ENCODE peak calls at places on chromosomes 12 and 14, in seven cellular contexts. W is heart left ventricle, X is NB4, B is tibial nerve, M is IMR-90, P is H54, V is ovary. A is an unnamed sample.
A peak's percentile ranks its signal among the peaks of the same experiment; 100 is the strongest.

GRCh38 chr12:51823875-51824565 is 24.5 kb downstream of the FIGNL2 start:
- DNase-seq in B (no peak), P (peak; percentile 73), X (peak; percentile 65), M (peak; percentile 73), W (no peak), V (no peak), A (no peak)

GRCh38 chr14:20490563-20490962 is 14.8 kb upstream of the RNASE10 start:
- DNase-seq in W (no peak), M (no peak), P (no peak), B (no peak), X (peak; percentile 60), V (no peak), A (no peak)

GRCh38 chr12:132710062-132710421 is 600 bp upstream of the PGAM5 start:
- DNase-seq in V (no peak), X (peak; percentile 44), P (no peak), B (no peak), M (no peak), W (no peak), A (no peak)

GRCh38 chr12:3537916-3538690 is 47.1 kb downstream of the PRMT8 start:
- DNase-seq in P (no peak), W (no peak), V (no peak), X (no peak), B (no peak), M (no peak), A (no peak)

GRCh38 chr14:106564058-106564643 is 1037.8 kb downstream of the TMEM121 start:
- DNase-seq in P (peak; percentile 16), B (no peak), X (peak; percentile 66), M (no peak), W (no peak), V (no peak), A (peak; percentile 43)

GRCh38 chr12:119072463-119072862 is 91.1 kb downstream of the SRRM4 start:
- DNase-seq in W (no peak), X (no peak), P (no peak), B (no peak), M (no peak), V (no peak), A (no peak)

GRCh38 chr14:97719931-97720330 is 922.7 kb downstream of the VRK1 start:
- DNase-seq in X (no peak), B (no peak), P (no peak), W (no peak), V (no peak), M (no peak), A (no peak)

GRCh38 chr12:79119796-79120195 is 255.2 kb downstream of the SYT1 start:
- DNase-seq in B (no peak), P (no peak), M (no peak), X (no peak), W (no peak), V (no peak), A (no peak)

GRCh38 chr12:69633061-69633460 is 22.4 kb upstream of the LRRC10 start:
- DNase-seq in M (no peak), B (no peak), X (peak; percentile 27), V (no peak), W (no peak), P (no peak), A (no peak)

GRCh38 chr12:100128509-100128908 is 14.2 kb downstream of the BLTP3B start:
- DNase-seq in P (peak; percentile 16), W (no peak), X (peak; percentile 90), M (peak; percentile 41), B (peak; percentile 25), V (no peak), A (no peak)

GRCh38 chr12:69947922-69948321 is 122.9 kb downstream of the MYRFL start:
- DNase-seq in W (no peak), B (no peak), P (no peak), V (no peak), M (no peak), X (no peak), A (no peak)

GRCh38 chr12:107478881-107479280 is 206.7 kb upstream of the PWP1 start:
- DNase-seq in P (no peak), V (no peak), W (no peak), X (no peak), M (peak; percentile 32), B (no peak), A (no peak)

GRCh38 chr12:93025145-93026103 is 96.3 kb upstream of the EEA1 start:
- DNase-seq in M (peak; percentile 75), V (no peak), X (peak; percentile 77), B (peak; percentile 37), W (no peak), P (peak; percentile 11), A (no peak)

GRCh38 chr12:50517456-50518048 is 12.8 kb downstream of the DIP2B start:
- DNase-seq in X (peak; percentile 87), W (no peak), M (peak; percentile 84), V (no peak), P (no peak), B (no peak), A (no peak)

GRCh38 chr12:19489168-19489567 is 49.9 kb downstream of the AEBP2 start:
- DNase-seq in V (no peak), M (no peak), B (no peak), X (no peak), W (no peak), P (no peak), A (no peak)

GRCh38 chr12:50200507-50201273 is 33.5 kb upstream of the CERS5 start:
- DNase-seq in B (no peak), X (no peak), P (no peak), W (no peak), M (peak; percentile 81), V (no peak), A (no peak)

GRCh38 chr12:94710933-94711332 is 60.6 kb upstream of the TMCC3 start:
- DNase-seq in V (no peak), M (peak; percentile 4), P (no peak), X (peak; percentile 68), W (no peak), B (no peak), A (no peak)

GRCh38 chr12:49662998-49663843 is 39.9 kb downstream of the PRPF40B start:
- DNase-seq in V (peak; percentile 64), P (peak; percentile 85), B (peak; percentile 67), X (peak; percentile 98), M (peak; percentile 86), W (peak; percentile 89), A (peak; percentile 74)

GRCh38 chr12:131082795-131083194 is 129.1 kb downstream of the ADGRD1 start:
- DNase-seq in V (no peak), M (no peak), P (no peak), X (no peak), W (no peak), B (no peak), A (no peak)

GRCh38 chr12:77384941-77385340 is 319.6 kb upstream of the E2F7 start:
- DNase-seq in M (no peak), X (no peak), P (no peak), W (no peak), B (no peak), V (no peak), A (no peak)

GRCh38 chr12:104486943-104487819 is 30.4 kb downstream of the CHST11 start:
- DNase-seq in V (no peak), B (no peak), P (no peak), M (no peak), W (no peak), X (peak; percentile 55), A (no peak)

GRCh38 chr12:69739287-69740191 is 879 bp downstream of the RAB3IP start:
- DNase-seq in X (peak; percentile 83), M (peak; percentile 13), W (peak; percentile 29), V (no peak), B (peak; percentile 16), P (peak; percentile 35), A (peak; percentile 29)

GRCh38 chr12:110012659-110013058 is 13.4 kb downstream of the ANKRD13A start:
- DNase-seq in P (no peak), V (no peak), M (no peak), B (no peak), X (no peak), W (no peak), A (no peak)

DNA sequence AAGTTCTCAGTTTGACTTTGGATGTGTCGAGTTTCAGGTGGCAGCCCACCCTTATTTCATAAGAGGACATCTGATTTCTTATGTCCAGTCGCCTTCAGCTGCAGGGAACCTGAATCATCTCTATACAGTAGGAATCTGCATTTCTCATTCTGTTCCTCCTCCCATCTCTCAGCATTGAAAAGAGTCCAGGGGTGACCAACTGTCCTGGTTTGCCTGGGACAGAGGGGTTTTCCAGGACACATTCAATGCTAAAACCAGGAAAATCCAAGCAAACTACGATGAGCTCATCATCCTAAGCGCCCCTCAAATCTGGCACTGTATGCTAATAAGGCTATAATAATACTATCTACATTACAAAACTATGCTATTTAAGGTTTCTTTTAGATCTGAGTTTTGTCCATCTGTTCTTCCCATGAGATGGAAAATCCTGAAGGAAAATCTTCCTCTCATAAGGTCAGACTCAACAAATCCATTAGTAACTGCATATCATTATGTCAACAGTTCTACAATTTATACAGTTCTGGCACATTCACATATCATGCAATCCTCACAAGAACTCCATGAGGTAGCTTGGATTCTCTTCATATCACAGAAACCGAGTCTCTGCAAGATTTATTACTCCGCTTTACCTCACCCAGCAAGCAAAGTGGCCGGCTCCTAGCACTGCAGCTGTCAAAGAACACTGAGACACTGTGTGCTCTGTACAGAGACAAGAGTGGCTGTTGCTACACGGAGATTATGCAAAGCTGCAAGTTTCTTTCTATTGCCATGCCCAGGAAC is 15.6 kb upstream of the CALM1 start:
- DNase-seq in V (no peak), M (no peak), X (no peak), W (peak; percentile 64), B (peak; percentile 36), P (no peak), A (no peak)
- TF ChIP-seq POLR2A in V (no peak), M (no peak), X (no peak), W (no peak), B (peak; percentile 44), P (no peak), A (no peak)

GRCh38 chr12:56078931-56079728 is 835 bp upstream of the ERBB3 start:
- DNase-seq in W (peak; percentile 86), X (peak; percentile 86), B (peak; percentile 73), M (peak; percentile 74), P (peak; percentile 79), V (peak; percentile 80), A (peak; percentile 83)
- TF ChIP-seq POLR2A in W (no peak), X (no peak), B (no peak), M (no peak), P (no peak), V (no peak), A (no peak)

DNA sequence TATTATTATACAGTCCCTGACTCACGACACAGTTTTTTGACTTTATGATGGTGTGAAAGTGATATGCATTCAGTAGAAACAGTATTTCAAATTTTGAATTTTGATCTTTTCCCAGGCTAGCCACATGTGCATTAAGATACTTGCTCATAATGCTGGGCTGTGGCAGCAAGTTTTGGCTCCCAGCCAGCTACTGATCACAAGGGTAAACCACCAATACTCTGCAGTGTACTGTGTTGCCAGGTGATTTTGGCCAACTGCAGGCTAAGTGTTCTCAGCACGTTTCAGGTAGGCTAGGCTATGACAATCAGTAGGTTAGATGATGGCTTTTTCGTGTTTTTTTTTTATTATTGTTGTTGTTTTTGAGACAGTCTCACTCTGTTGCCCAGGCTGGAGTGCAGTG is 69.4 kb upstream of the ACTN1 start:
- DNase-seq in M (no peak), B (no peak), X (no peak), V (peak; percentile 56), W (no peak), P (no peak), A (no peak)
- TF ChIP-seq POLR2A in M (no peak), B (no peak), X (no peak), V (no peak), W (no peak), P (no peak), A (no peak)

DNA sequence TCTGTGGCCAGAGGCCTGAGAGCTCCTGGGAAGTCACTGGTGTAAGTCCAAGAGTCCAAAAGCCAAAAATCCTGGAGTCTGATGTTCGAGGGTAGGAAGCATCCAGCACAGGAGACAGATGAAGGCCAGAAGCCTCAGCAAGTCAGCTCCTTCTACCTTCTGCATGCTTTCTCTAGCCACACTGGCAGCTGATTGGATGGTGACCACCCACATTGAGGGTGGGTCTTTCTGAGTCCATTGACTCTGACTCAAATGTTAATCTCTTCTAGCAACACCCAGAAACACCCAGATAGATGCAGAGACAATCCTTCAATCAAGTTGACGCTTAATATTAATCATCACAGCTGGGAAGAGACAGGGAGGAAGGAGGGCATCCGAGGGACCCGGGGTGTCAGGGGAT is 305.8 kb downstream of the AACS start:
- DNase-seq in V (no peak), M (no peak), W (no peak), P (no peak), B (no peak), X (no peak), A (no peak)
- TF ChIP-seq POLR2A in V (no peak), M (no peak), W (no peak), P (no peak), B (no peak), X (no peak), A (no peak)